ENCODE peak calls at places on chromosomes 4 and X, in five cellular contexts. N is fibroblast of lung, F is PC-9, K is GM23248, O is PC-3. A is an unnamed sample.

GRCh38 chr4:36065274-36065871 is 178.9 kb downstream of the ARAP2 start:
- DNase-seq in O (no peak), N (no peak), F (no peak), K (no peak), A (no peak)

GRCh38 chr4:136036744-136037143 is 1495.5 kb downstream of the PCDH18 start:
- DNase-seq in O (peak; percentile 33), F (no peak), K (no peak), N (peak; percentile 97), A (no peak)

GRCh38 chr4:67922697-67923096 is 38.9 kb upstream of the TMPRSS11D start:
- DNase-seq in K (peak; percentile 47), N (no peak), O (no peak), F (no peak), A (no peak)

GRCh38 chr4:164318350-164318749 is 435.6 kb upstream of the SMIM31 start:
- DNase-seq in N (no peak), O (no peak), K (no peak), F (no peak), A (no peak)

GRCh38 chr4:82799006-82799881 is 648 bp upstream of the SCD5 start:
- DNase-seq in O (peak; percentile 10), N (no peak), K (peak; percentile 48), F (no peak), A (peak; percentile 42)

GRCh38 chr4:136664988-136665387 is 867.3 kb downstream of the PCDH18 start:
- DNase-seq in O (peak; percentile 34), N (peak; percentile 14), K (no peak), F (no peak), A (peak; percentile 8)

GRCh38 chr4:1541449-1542225 is 135.4 kb upstream of the NKX1-1 start:
- DNase-seq in F (no peak), O (peak; percentile 53), K (no peak), N (no peak), A (no peak)

GRCh38 chr4:31051565-31051964 is 331.4 kb downstream of the PCDH7 start:
- DNase-seq in F (no peak), O (no peak), N (no peak), K (no peak), A (no peak)

GRCh38 chr4:107037188-107037587 is 1.1 kb upstream of the DKK2 start:
- DNase-seq in N (no peak), F (no peak), K (peak; percentile 73), O (peak; percentile 4), A (peak; percentile 43)

GRCh38 chr4:98261291-98262271 is at the start of gene RAP1GDS1:
- DNase-seq in N (peak; percentile 69), F (peak; percentile 57), O (peak; percentile 52), K (peak; percentile 90), A (peak; percentile 73)

GRCh38 chr4:5870701-5871100 is 22.2 kb downstream of the CRMP1 start:
- DNase-seq in N (no peak), K (no peak), O (no peak), F (no peak), A (no peak)

GRCh38 chr4:54657556-54658313 is at the start of gene KIT:
- DNase-seq in F (no peak), K (peak; percentile 65), N (peak; percentile 17), O (no peak), A (peak; percentile 56)

GRCh38 chr4:21915761-21916160 is 32.8 kb downstream of the KCNIP4 start:
- DNase-seq in O (no peak), F (no peak), K (no peak), N (no peak), A (no peak)

GRCh38 chrX:45009371-45010000 is 136.5 kb downstream of the KDM6A start:
- DNase-seq in N (no peak), O (peak; percentile 78), K (peak; percentile 58), F (no peak), A (no peak)

GRCh38 chr4:176945314-176945713 is 152.6 kb upstream of the VEGFC start:
- DNase-seq in F (no peak), K (no peak), O (no peak), N (peak; percentile 59), A (no peak)

GRCh38 chr4:2354760-2355159 is 63.7 kb downstream of the ZFYVE28 start:
- DNase-seq in O (no peak), F (no peak), K (no peak), N (no peak), A (peak; percentile 34)

GRCh38 chrX:43375146-43375545 is 281.0 kb upstream of the MAOA start:
- DNase-seq in F (no peak), N (no peak), O (no peak), K (no peak), A (no peak)

GRCh38 chr4:165079476-165079875 is 25.8 kb downstream of the TRIM75 start:
- DNase-seq in O (peak; percentile 31), F (no peak), N (peak; percentile 20), K (no peak), A (peak; percentile 16)

GRCh38 chr4:39846135-39846534 is 131.6 kb downstream of the PDS5A start:
- DNase-seq in O (peak; percentile 42), F (no peak), K (peak; percentile 41), N (peak; percentile 38), A (no peak)

GRCh38 chrX:109840585-109840984 is 107.5 kb upstream of the ACSL4 start:
- DNase-seq in N (peak; percentile 95), F (peak; percentile 63), O (peak; percentile 81), K (peak; percentile 90), A (no peak)

GRCh38 chr4:65861993-65862392 is 191.7 kb upstream of the EPHA5 start:
- DNase-seq in N (no peak), F (no peak), O (no peak), K (no peak), A (no peak)

GRCh38 chr4:40629401-40630334 is at the start of gene RBM47:
- DNase-seq in F (peak; percentile 94), O (peak; percentile 86), N (peak; percentile 44), K (peak; percentile 76), A (peak; percentile 6)

GRCh38 chr4:103786014-103786413 is 66.2 kb upstream of the TACR3 start:
- DNase-seq in F (peak; percentile 35), K (peak; percentile 69), N (peak; percentile 0), O (peak; percentile 63), A (peak; percentile 40)

GRCh38 chr4:114364857-114365256 is 233.8 kb upstream of the UGT8 start:
- DNase-seq in O (no peak), K (peak; percentile 79), N (peak; percentile 56), F (no peak), A (no peak)

GRCh38 chrX:123959281-123960063 is 2.0 kb upstream of the STAG2 start:
- DNase-seq in N (peak; percentile 43), F (no peak), K (peak; percentile 61), O (peak; percentile 43), A (peak; percentile 35)

GRCh38 chr4:6701371-6701770 is 7.7 kb downstream of the S100P start:
- DNase-seq in K (no peak), O (peak; percentile 30), N (no peak), F (no peak), A (no peak)

GRCh38 chr4:156227321-156227720 is 273.7 kb upstream of the CTSO start:
- DNase-seq in N (no peak), F (no peak), K (no peak), O (no peak), A (no peak)

GRCh38 chr4:156223985-156224384 is 270.3 kb upstream of the CTSO start:
- DNase-seq in O (peak; percentile 56), F (no peak), K (no peak), N (no peak), A (no peak)

GRCh38 chr4:156230151-156230550 is 276.5 kb upstream of the CTSO start:
- DNase-seq in F (no peak), N (peak; percentile 71), K (no peak), O (no peak), A (no peak)

GRCh38 chr4:156228706-156229105 is 275.0 kb upstream of the CTSO start:
- DNase-seq in F (no peak), N (no peak), O (peak; percentile 13), K (peak; percentile 31), A (no peak)
- H3K27ac ChIP-seq in F (no peak overlapping the region), N (no peak overlapping the region), O (no peak overlapping the region), K (no peak overlapping the region), A (no peak overlapping the region)

DNA sequence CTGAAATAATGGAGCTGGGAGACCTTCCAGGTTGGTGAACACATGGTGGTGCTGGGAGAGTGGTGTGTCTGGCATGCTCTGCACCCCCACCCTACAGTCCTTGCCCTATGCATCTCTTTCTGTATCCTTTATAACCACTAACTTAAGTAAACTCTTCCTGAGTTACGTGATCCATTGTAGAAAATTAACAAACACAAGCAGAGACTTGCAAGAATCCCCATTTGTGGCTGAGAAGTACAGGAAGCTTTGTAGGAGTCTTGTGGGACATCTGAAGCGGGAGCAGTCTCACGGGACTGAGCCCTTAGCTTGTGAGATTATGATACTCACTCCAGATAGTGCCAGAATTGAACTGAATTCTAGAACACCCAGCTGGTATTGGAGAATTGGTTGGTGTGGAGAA is 14.3 kb upstream of the FAM13A start:
- DNase-seq in F (no peak), K (no peak), N (no peak), O (no peak), A (no peak)
- H2AFZ ChIP-seq in F (no peak overlapping the region), K (no peak overlapping the region), N (no peak overlapping the region), O (no peak overlapping the region), A (no peak overlapping the region)

DNA sequence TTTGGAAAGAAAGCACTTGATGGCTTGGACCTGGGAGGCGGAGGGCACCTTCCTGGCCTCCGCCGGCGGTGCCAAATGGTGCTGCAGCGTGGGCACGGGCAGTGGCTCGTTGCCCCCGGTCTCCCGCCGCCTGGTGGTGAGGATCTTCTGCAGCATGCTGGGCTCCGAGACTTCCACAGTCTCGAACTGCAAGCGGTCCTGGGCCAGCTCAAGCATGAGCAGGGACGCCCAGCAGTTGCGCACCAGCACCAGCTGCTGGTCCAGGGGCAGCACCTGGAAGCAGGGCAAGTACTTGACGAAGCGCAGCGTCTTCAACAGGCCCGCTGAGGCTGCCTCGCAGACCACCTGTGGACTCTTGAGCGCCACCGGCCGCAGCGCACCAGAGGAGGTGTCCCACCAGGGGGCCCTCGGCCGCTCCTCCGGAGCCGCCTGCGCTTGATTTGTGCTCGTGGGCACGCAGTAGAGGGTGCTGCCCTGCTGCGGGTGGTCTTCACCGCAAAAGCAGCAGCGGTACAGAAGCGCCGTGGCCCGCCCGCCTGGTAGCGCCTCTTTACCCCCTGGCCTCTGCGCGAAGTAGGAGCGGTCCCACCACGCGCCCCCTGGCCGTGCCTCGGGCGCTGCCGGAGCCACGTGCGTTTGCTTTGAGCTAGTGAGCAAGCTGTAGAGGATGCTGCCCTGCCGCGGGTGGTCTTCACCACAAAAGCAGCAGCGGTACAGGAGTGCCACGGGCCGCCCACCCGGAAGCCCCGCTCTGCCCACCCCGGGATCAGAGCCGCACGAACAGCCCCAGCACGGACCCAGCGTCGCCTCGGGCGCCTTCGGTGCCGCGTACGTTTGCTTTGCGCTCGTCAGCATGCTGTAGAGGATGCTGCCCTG is 689 bp downstream of the NR0B1 start:
- DNase-seq in K (peak; percentile 45), O (no peak), N (peak; percentile 13), F (no peak), A (peak; percentile 4)
- TF ChIP-seq EZH2 in K (no peak), O (no peak), N (peak; percentile 17), F (no peak), A (no peak)

DNA sequence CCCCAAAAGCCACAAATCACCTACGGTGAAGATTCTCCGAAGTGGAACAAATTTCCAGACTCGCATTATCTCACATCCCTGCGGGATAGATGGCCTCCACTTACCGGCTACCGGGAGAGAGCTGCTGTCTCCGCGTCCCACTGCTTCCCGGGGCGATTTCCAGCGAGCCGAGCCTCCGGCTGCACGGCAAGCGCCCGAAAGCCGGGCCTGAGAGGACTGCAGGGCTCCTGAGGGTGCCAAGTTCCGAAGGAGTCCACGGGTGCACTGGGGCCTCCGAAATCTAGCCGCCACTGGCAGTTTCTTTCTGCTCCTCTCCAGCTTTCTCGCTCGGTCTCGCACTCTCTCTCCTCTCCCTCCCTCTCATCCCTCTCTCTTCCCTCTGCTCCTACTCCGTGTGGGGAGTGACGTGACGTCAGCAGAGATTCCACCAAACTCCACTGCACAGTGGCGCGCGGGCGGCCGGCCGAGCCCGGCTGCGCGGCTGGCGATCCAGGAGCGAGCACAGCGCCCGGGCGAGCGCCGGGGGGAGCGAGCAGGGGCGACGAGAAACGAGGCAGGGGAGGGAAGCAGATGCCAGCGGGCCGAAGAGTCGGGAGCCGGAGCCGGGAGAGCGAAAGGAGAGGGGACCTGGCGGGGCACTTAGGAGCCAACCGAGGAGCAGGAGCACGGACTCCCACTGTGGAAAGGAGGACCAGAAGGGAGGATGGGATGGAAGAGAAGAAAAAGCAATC is 14.0 kb upstream of the PITX2 start:
- DNase-seq in F (no peak), N (no peak), K (peak; percentile 90), O (no peak), A (no peak)
- H3K27ac ChIP-seq in F (no peak overlapping the region), N (no peak overlapping the region), K (peak overlapping the region; percentile 30), O (no peak overlapping the region), A (no peak overlapping the region)